ENCODE peak calls at places on chromosomes 3 and 15, in four cellular contexts. A is HL-60; T is AG08396; E is NK-92 treated with Interleukin-12 subunit alpha and Interleukin-12 subunit beta, amount 100 ng/mL, for 24 hours. N is an unnamed sample.

GRCh38 chr3:8869613-8870012 is 93.7 kb downstream of the RAD18 start:
- DNase-seq in T (peak; percentile 75), A (no peak), E (no peak), N (no peak)

GRCh38 chr3:46878796-46879436 is 1.4 kb downstream of the PTH1R start:
- DNase-seq in E (no peak), T (no peak), A (no peak), N (no peak)

GRCh38 chr3:133742351-133743091 is 3.7 kb upstream of the TF start:
- DNase-seq in E (no peak), T (peak; percentile 45), A (no peak), N (no peak)

GRCh38 chr15:62818691-62819090 is 223.9 kb upstream of the TPM1 start:
- DNase-seq in T (no peak), A (no peak), E (no peak), N (no peak)

GRCh38 chr3:139098391-139098790 is 53.7 kb upstream of the PRR23C start:
- DNase-seq in A (no peak), T (no peak), E (no peak), N (no peak)

GRCh38 chr3:106135451-106136160 is 266.8 kb upstream of the CBLB start:
- DNase-seq in E (no peak), T (no peak), A (no peak), N (no peak)

GRCh38 chr3:4314688-4315087 is 11.5 kb downstream of the SETMAR start:
- DNase-seq in E (no peak), T (no peak), A (no peak), N (no peak)

GRCh38 chr3:52374173-52374572 is 58.1 kb downstream of the DNAH1 start:
- DNase-seq in T (no peak), E (no peak), A (peak; percentile 9), N (no peak)

GRCh38 chr3:23455775-23456174 is 252.6 kb downstream of the UBE2E2 start:
- DNase-seq in E (no peak), A (peak; percentile 16), T (no peak), N (peak; percentile 64)

GRCh38 chr3:131555456-131555855 is 52.7 kb upstream of the MRPL3 start:
- DNase-seq in T (no peak), A (no peak), E (no peak), N (no peak)

GRCh38 chr15:31487811-31488436 is 161.3 kb downstream of the KLF13 start:
- DNase-seq in T (peak; percentile 67), E (no peak), A (no peak), N (no peak)

GRCh38 chr3:101017048-101017447 is 23.8 kb upstream of the ABI3BP start:
- DNase-seq in E (no peak), A (no peak), T (no peak), N (no peak)

GRCh38 chr3:48560648-48561018 is 2.9 kb downstream of the UCN2 start:
- DNase-seq in A (no peak), T (no peak), E (no peak), N (no peak)

GRCh38 chr3:152203677-152204076 is 65.1 kb upstream of the MBNL1 start:
- DNase-seq in T (no peak), A (no peak), E (no peak), N (no peak)

GRCh38 chr3:171458056-171458856 is 1.9 kb downstream of the TNIK start:
- DNase-seq in T (no peak), A (no peak), E (peak; percentile 62), N (no peak)

N was measured in SIG-M5.